ENCODE peak calls at places on chromosomes 11 and 22, in seven cellular contexts. R is stimulated activated CD8-positive, alpha-beta memory T cell treated with anti-CD3 and anti-CD28 coated beads, Interleukin-2, amount 100 ng/mL, for 48 hours; V is GM12865; J is fibroblast of lung; A is activated T-cell treated with anti-CD3 and anti-CD28 coated beads, Interleukin-2, amount 50 U/mL, for 1 hour; M is brain microvascular endothelial cell; Y is head of caudate nucleus. W is an unnamed sample.

GRCh38 chr11:15180212-15180814 is 65.6 kb downstream of the INSC start:
- DNase-seq in A (no peak), Y (no peak), M (no peak), J (no peak), V (peak), R (no peak), W (no peak)

GRCh38 chr11:7575841-7576451 is 62.1 kb downstream of the PPFIBP2 start:
- DNase-seq in Y (peak), V (peak), M (no peak), A (peak), R (peak), J (no peak), W (peak)

GRCh38 chr11:88384678-88385015 is 47.1 kb upstream of the CTSC start:
- DNase-seq in M (peak), A (no peak), Y (no peak), R (no peak), V (peak), J (no peak), W (no peak)

GRCh38 chr22:37746366-37747089 is 49.7 kb downstream of the TRIOBP start:
- DNase-seq in A (no peak), Y (no peak), R (no peak), M (no peak), J (no peak), V (peak), W (peak)

GRCh38 chr22:27970596-27971220 is 51.7 kb upstream of the PITPNB start:
- DNase-seq in V (no peak), A (no peak), R (no peak), M (no peak), J (peak), Y (no peak), W (no peak)

GRCh38 chr11:44893250-44894216 is 57.1 kb downstream of the TP53I11 start:
- DNase-seq in J (no peak), Y (peak), M (no peak), A (no peak), R (no peak), V (no peak), W (no peak)

GRCh38 chr22:38739300-38740055 is 16.3 kb downstream of the SUN2 start:
- DNase-seq in V (no peak), J (no peak), A (no peak), Y (no peak), R (no peak), M (no peak), W (no peak)

GRCh38 chr11:121067912-121068652 is 33.0 kb upstream of the TECTA start:
- DNase-seq in A (no peak), Y (no peak), R (no peak), V (peak), M (no peak), J (peak), W (no peak)

GRCh38 chr11:11450744-11451362 is 97.8 kb upstream of the CSNK2A3 start:
- DNase-seq in R (no peak), V (no peak), A (no peak), M (peak), Y (no peak), J (no peak), W (no peak)

W was measured in activated CD4-positive, CD25-positive, alpha-beta regulatory T cell treated with anti-CD3 and anti-CD28 coated beads, Interleukin-2, amount 50 U/mL, for 72 hours.